ENCODE peak calls at places on chromosomes 5 and 9, in nine cellular contexts. H is CD4-positive, alpha-beta T cell; Y is heart right ventricle; G is HepG2; S is A549; I is CD8-positive, alpha-beta T cell; M is pancreas; D is gastrocnemius medialis; C is body of pancreas. Z is an unnamed sample. For H3K9me3, the result is how much of the 10 kb centered on the place peaks cover.

GRCh38 chr5:21159526-21160059 is 1171.6 kb upstream of the CDH18 start:
- ATAC-seq in S (no peak), M (no peak), H (no peak), C (no peak), D (no peak), I (no peak), G (no peak), Y (no peak), Z (no peak)

GRCh38 chr9:133351908-133352634 is 4.1 kb downstream of the RPL7A start:
- ATAC-seq in D (no peak), I (no peak), C (no peak), Y (no peak), H (no peak), M (no peak), G (peak), S (peak), Z (no peak)

GRCh38 chr9:125701351-125701750 is 5.7 kb downstream of the MAPKAP1 start:
- ATAC-seq in G (no peak), S (no peak), M (no peak), C (no peak), I (no peak), H (no peak), D (no peak), Y (no peak), Z (no peak)

GRCh38 chr5:144135113-144135762 is 35.2 kb downstream of the YIPF5 start:
- ATAC-seq in S (no peak), G (no peak), C (no peak), D (no peak), I (no peak), H (no peak), Y (no peak), M (no peak), Z (no peak)

GRCh38 chr9:36345103-36345846 is 54.8 kb downstream of the RNF38 start:
- ATAC-seq in M (no peak), I (no peak), Y (no peak), H (no peak), D (no peak), C (no peak), G (peak), S (peak), Z (no peak)

GRCh38 chr5:85337400-85337799 is 952.7 kb upstream of the EDIL3 start:
- ATAC-seq in I (no peak), C (no peak), D (no peak), S (no peak), H (no peak), M (no peak), Y (no peak), G (no peak), Z (no peak)

GRCh38 chr5:148120317-148120716 is 48.0 kb upstream of the SPINK14 start:
- ATAC-seq in S (no peak), M (no peak), D (no peak), I (no peak), C (no peak), H (no peak), Y (no peak), G (no peak), Z (no peak)

GRCh38 chr5:170475269-170476000 is 28.4 kb upstream of the KCNIP1 start:
- ATAC-seq in G (no peak), C (no peak), I (no peak), H (no peak), M (no peak), D (no peak), S (no peak), Y (no peak), Z (no peak)

GRCh38 chr5:172002840-172003512 is 3.5 kb downstream of the FBXW11 start:
- ATAC-seq in H (no peak), D (no peak), S (no peak), Y (no peak), I (no peak), M (no peak), C (no peak), G (no peak), Z (no peak)

GRCh38 chr5:81826128-81826527 is 75.2 kb upstream of the SSBP2 start:
- ATAC-seq in D (no peak), I (no peak), Y (no peak), C (no peak), G (no peak), H (no peak), S (peak), M (no peak), Z (no peak)
- TF ChIP-seq CTCF in D (no peak), I (no peak), Y (no peak), C (no peak), G (no peak), H (no peak), S (no peak), M (no peak), Z (no peak)

DNA sequence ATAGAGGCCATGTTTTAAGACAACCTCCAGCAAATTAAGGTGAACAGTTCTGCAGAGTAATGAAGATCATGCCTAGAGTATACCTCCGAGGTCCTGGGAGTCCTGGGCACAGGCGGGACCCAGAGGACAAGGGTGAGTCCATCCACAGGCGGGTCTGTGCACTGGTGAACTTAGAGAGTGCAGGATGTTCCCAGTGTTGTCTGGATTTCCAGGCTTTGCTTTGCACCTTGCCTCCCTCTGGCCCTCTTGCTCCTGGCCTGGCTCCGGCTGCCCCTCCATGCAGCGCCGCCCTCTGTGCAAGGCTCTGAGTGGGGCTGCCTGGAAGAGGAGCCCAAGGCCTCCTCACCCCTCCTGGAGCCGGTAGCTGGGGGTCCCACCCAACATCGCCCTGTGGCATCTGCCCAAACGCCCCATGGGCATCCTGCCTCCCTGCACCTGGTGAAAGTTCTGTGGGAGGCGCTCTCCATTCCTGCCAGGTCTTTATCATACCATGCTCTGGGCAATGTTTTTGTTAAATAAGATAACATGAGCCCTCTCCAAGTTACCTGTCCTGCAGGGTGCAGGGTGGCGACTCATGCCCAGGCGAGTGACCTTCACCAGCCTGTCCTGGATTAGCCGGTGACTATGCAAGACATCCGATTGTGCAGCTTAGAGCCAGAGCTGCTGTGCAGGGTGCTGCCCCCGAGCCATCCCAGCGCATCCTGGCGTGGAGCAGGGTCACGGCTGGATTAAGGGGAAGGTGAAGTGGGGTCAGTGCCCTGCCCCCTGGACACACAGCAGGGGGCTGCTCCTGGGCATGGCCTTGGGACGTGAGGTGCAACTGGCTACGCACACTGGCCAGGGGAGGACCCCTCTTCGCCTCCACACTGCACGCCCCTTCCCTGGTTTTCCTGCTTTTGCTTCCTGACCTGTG is 41.3 kb upstream of the LPCAT1 start:
- ATAC-seq in M (no peak), Y (no peak), H (no peak), S (no peak), G (peak), I (no peak), C (no peak), D (no peak), Z (no peak)
- H3K27ac ChIP-seq in M (no peak), Y (no peak), H (no peak), S (peak), G (peak), I (no peak), C (no peak), D (no peak), Z (no peak)

GRCh38 chr9:104412238-104412637 is 91.8 kb upstream of the OR13F1 start:
- ATAC-seq in Y (no peak), H (no peak), S (no peak), M (no peak), G (no peak), D (no peak), I (no peak), C (no peak), Z (no peak)
- H3K9me3 ChIP-seq in Y (under half), H (under half), S (under half), M (under half), G (half or more), D (under half), I (under half), C (under half), Z (under half)

GRCh38 chr5:176869501-176870109 is 29.5 kb downstream of the HK3 start:
- ATAC-seq in H (no peak), I (no peak), D (no peak), G (no peak), C (no peak), Y (no peak), S (peak), M (no peak), Z (no peak)

GRCh38 chr5:176866913-176867312 is 32.2 kb downstream of the HK3 start:
- ATAC-seq in S (no peak), H (no peak), D (no peak), M (no peak), G (no peak), Y (no peak), C (no peak), I (no peak), Z (no peak)

GRCh38 chr5:176868731-176869130 is 30.4 kb downstream of the HK3 start:
- ATAC-seq in G (no peak), I (no peak), D (no peak), M (no peak), Y (no peak), H (no peak), C (no peak), S (no peak), Z (no peak)

GRCh38 chr5:176868126-176868525 is 31.0 kb downstream of the HK3 start:
- ATAC-seq in G (no peak), C (no peak), D (no peak), M (no peak), Y (no peak), S (no peak), H (no peak), I (no peak), Z (no peak)

GRCh38 chr5:176870110-176870591 is 29.0 kb downstream of the HK3 start:
- ATAC-seq in H (no peak), D (no peak), S (peak), M (peak), Y (no peak), I (no peak), G (peak), C (no peak), Z (no peak)
- TF ChIP-seq CTCF in H (no peak), D (peak), S (peak), M (no peak), Y (peak), I (no peak), G (peak), C (no peak), Z (peak)

DNA sequence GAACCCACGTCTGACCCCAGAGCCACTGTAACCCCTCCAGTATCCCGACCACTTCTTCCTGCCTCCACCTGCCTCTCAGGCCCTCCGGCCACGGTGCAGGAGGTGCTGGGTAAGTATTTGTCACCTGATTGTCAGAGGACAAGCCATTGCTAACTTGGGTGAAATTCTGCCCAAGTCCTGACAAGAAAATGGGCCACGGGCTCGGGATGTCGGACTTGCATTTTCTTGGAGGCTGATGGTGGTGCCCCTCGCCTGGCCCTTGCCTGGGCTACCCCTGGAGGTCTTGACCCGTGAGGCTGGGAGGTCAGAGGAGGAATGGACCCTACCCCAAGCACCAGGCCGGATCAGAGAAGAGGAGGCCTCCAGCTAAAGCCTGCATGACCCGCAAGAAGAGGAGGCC is 149.7 kb upstream of the COL5A1 start:
- ATAC-seq in I (no peak), S (no peak), H (no peak), Y (no peak), D (no peak), G (no peak), C (no peak), M (no peak), Z (no peak)
- H3K27ac ChIP-seq in I (no peak), S (no peak), H (no peak), Y (peak), D (no peak), G (no peak), C (no peak), M (no peak), Z (peak)

GRCh38 chr5:124111886-124112285 is 599.9 kb downstream of the CSNK1G3 start:
- ATAC-seq in D (no peak), G (no peak), H (no peak), S (no peak), I (no peak), Y (no peak), C (no peak), M (no peak), Z (no peak)

GRCh38 chr5:124114911-124115310 is 602.9 kb downstream of the CSNK1G3 start:
- ATAC-seq in C (no peak), D (no peak), G (no peak), Y (no peak), H (no peak), M (no peak), S (no peak), I (no peak), Z (no peak)
- H3K9me3 ChIP-seq in C (under half), D (under half), G (under half), Y (under half), H (under half), M (under half), S (under half), I (under half), Z (under half)

GRCh38 chr5:14581333-14581890 is at the start of gene OTULINL:
- ATAC-seq in M (peak), Y (peak), D (peak), C (peak), H (peak), I (peak), S (peak), G (peak), Z (peak)
- TF ChIP-seq CTCF in M (no peak), Y (no peak), D (no peak), C (no peak), H (no peak), I (no peak), S (no peak), G (no peak), Z (no peak)

DNA sequence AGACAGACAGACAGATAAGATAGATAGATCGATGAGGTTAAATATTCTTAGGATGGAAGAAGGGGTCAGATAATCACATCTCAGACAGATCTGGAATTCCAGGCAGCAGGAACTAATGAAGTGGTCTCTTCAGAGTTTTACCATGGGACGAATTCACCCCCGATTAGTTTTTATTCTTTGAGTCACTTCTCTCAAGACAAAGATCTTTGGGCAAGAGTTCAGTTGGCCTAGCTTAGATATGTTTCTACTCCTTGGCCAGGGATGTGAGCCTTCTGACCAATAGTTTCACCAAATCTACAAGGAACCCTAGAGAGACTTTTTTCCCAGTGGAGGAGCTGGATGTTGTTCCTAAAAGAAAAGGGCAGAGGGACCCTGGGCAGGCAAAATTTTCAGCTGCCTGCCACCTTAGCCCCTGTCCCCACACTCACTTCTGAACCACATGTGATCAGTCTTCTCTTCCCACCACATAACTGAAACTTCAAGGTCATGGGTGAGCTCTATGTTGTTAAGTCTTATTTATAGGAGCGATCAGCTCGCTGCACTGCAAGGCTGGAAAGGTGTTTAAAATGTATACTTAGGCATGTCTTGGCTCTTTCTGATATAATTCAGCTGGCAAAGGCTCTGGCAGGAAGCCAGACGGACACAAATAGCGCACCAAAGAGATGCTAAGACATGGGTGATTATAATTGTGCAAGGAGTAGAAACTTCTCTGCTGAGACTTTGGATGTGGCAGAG is 132.9 kb downstream of the PALM2AKAP2 start:
- ATAC-seq in G (no peak), S (no peak), C (no peak), H (no peak), M (no peak), D (no peak), Y (no peak), I (no peak), Z (no peak)
- H3K27ac ChIP-seq in G (no peak), S (peak), C (no peak), H (no peak), M (no peak), D (peak), Y (peak), I (no peak), Z (no peak)